ENCODE peak calls at places on chromosome 10, in six cellular contexts. E is Panc1; X is spleen; I is K562; A is CD8-positive, alpha-beta memory T cell; V is cardiac fibroblast. D is an unnamed sample.

GRCh38 chr10:97427571-97428179 is 1.7 kb downstream of the PGAM1 start:
- DNase-seq in I (no peak), E (no peak), X (no peak), V (peak; percentile 48), A (no peak), D (no peak)

GRCh38 chr10:72954596-72955569 is at the start of gene PLA2G12B:
- DNase-seq in A (no peak), I (no peak), V (no peak), E (no peak), X (no peak), D (no peak)

GRCh38 chr10:110311357-110311949 is 6.7 kb upstream of the SMNDC1 start:
- DNase-seq in I (peak; percentile 40), V (peak; percentile 82), E (peak; percentile 65), X (no peak), A (peak; percentile 54), D (peak; percentile 66)

GRCh38 chr10:64977912-64978311 is 1456.7 kb downstream of the REEP3 start:
- DNase-seq in X (no peak), E (no peak), A (no peak), I (no peak), V (no peak), D (no peak)

GRCh38 chr10:129041916-129042315 is 425.1 kb upstream of the MGMT start:
- DNase-seq in X (no peak), E (no peak), A (no peak), I (peak; percentile 7), V (no peak), D (no peak)

GRCh38 chr10:64430690-64431323 is 909.6 kb downstream of the REEP3 start:
- DNase-seq in V (peak; percentile 52), X (no peak), E (peak; percentile 4), I (no peak), A (no peak), D (peak; percentile 86)

GRCh38 chr10:112490543-112490942 is 43.5 kb downstream of the VTI1A start:
- DNase-seq in I (no peak), V (peak; percentile 35), E (no peak), A (no peak), X (no peak), D (no peak)

GRCh38 chr10:88897019-88897853 is 17.2 kb downstream of the STAMBPL1 start:
- DNase-seq in I (no peak), A (no peak), X (no peak), V (no peak), E (no peak), D (peak; percentile 48)

GRCh38 chr10:26780793-26781601 is 79.8 kb downstream of the ABI1 start:
- DNase-seq in X (no peak), A (no peak), V (peak; percentile 96), E (peak; percentile 47), I (no peak), D (no peak)

GRCh38 chr10:32149257-32149955 is 93.2 kb upstream of the KIF5B start:
- DNase-seq in X (no peak), V (peak; percentile 97), I (peak; percentile 36), E (no peak), A (no peak), D (no peak)

GRCh38 chr10:72030762-72031543 is 57.4 kb downstream of the SPOCK2 start:
- DNase-seq in I (no peak), E (no peak), X (no peak), V (no peak), A (no peak), D (no peak)

GRCh38 chr10:28685717-28686116 is 8.4 kb downstream of the BAMBI start:
- DNase-seq in A (no peak), X (no peak), E (no peak), I (no peak), V (no peak), D (no peak)

GRCh38 chr10:113788604-113789083 is 37.2 kb downstream of the PLEKHS1 start:
- DNase-seq in I (peak; percentile 9), A (no peak), E (peak; percentile 46), X (no peak), V (peak; percentile 98), D (no peak)

GRCh38 chr10:31709028-31709427 is 219.6 kb downstream of the ARHGAP12 start:
- DNase-seq in A (no peak), X (no peak), V (peak; percentile 33), I (no peak), E (peak; percentile 4), D (peak; percentile 33)

GRCh38 chr10:75358835-75359421 is 42.6 kb downstream of the ZNF503 start:
- DNase-seq in V (peak; percentile 81), E (no peak), X (no peak), A (no peak), I (no peak), D (no peak)

GRCh38 chr10:70770001-70770400 is 15.2 kb downstream of the TBATA start:
- DNase-seq in E (no peak), I (no peak), A (no peak), V (no peak), X (no peak), D (no peak)

GRCh38 chr10:15175587-15175986 is 7.1 kb upstream of the NMT2 start:
- DNase-seq in V (no peak), E (no peak), X (no peak), I (no peak), A (no peak), D (no peak)

GRCh38 chr10:99975106-99975829 is 34.5 kb downstream of the DNMBP start:
- DNase-seq in X (no peak), E (no peak), A (no peak), I (no peak), V (no peak), D (no peak)

GRCh38 chr10:126568809-126569208 is 101.7 kb downstream of the C10orf90 start:
- DNase-seq in I (no peak), V (no peak), A (no peak), E (no peak), X (no peak), D (no peak)

GRCh38 chr10:21523557-21524008 is 1.9 kb downstream of the SKIDA1 start:
- DNase-seq in X (no peak), I (no peak), V (no peak), A (no peak), E (no peak), D (peak; percentile 36)

GRCh38 chr10:21524526-21525366 is 736 bp downstream of the SKIDA1 start:
- DNase-seq in X (no peak), V (peak; percentile 49), A (no peak), I (no peak), E (no peak), D (no peak)

GRCh38 chr10:21525367-21526183 is at the start of gene SKIDA1:
- DNase-seq in E (no peak), I (peak; percentile 88), V (peak; percentile 78), A (peak; percentile 73), X (peak; percentile 93), D (peak; percentile 85)

GRCh38 chr10:21523007-21523406 is 2.5 kb downstream of the SKIDA1 start:
- DNase-seq in I (no peak), A (no peak), V (no peak), X (no peak), E (no peak), D (no peak)

GRCh38 chr10:21524131-21524525 is 1.4 kb downstream of the SKIDA1 start:
- DNase-seq in E (no peak), V (no peak), X (no peak), I (no peak), A (no peak), D (no peak)
- H3K4me3 ChIP-seq in E (peak overlapping the region; percentile 48), V (no peak overlapping the region), X (no peak overlapping the region), I (peak overlapping the region; percentile 39), A (no peak overlapping the region), D (peak overlapping the region; percentile 89)

DNA sequence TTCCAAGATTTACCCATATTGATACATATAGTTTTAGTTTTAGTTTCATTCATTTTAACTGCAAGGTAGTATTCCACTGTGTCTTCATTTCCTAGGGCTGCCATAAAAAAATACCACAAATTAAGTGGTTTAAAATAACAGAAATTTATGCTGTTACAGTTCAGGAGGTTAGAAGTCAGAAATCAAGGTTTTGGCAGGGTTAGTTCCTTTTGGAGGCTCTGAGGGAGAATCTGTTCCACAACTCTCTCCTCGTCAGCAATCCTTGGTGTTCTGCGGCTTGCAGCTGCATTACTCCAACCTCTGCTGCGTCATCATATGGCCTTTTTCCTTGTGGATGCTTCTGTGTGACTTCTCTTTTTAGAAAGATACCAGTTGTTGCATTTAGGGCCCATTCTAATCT is 176.2 kb downstream of the DNAJC1 start:
- DNase-seq in I (no peak), V (no peak), A (no peak), X (no peak), E (no peak), D (no peak)
- H3K4me3 ChIP-seq in I (no peak overlapping the region), V (no peak overlapping the region), A (no peak overlapping the region), X (no peak overlapping the region), E (no peak overlapping the region), D (no peak overlapping the region)

GRCh38 chr10:60627778-60628773 is 150.2 kb upstream of the CDK1 start:
- DNase-seq in I (no peak), E (no peak), A (no peak), X (no peak), V (no peak), D (no peak)
- H3K4me3 ChIP-seq in I (no peak overlapping the region), E (no peak overlapping the region), A (no peak overlapping the region), X (no peak overlapping the region), V (no peak overlapping the region), D (no peak overlapping the region)

DNA sequence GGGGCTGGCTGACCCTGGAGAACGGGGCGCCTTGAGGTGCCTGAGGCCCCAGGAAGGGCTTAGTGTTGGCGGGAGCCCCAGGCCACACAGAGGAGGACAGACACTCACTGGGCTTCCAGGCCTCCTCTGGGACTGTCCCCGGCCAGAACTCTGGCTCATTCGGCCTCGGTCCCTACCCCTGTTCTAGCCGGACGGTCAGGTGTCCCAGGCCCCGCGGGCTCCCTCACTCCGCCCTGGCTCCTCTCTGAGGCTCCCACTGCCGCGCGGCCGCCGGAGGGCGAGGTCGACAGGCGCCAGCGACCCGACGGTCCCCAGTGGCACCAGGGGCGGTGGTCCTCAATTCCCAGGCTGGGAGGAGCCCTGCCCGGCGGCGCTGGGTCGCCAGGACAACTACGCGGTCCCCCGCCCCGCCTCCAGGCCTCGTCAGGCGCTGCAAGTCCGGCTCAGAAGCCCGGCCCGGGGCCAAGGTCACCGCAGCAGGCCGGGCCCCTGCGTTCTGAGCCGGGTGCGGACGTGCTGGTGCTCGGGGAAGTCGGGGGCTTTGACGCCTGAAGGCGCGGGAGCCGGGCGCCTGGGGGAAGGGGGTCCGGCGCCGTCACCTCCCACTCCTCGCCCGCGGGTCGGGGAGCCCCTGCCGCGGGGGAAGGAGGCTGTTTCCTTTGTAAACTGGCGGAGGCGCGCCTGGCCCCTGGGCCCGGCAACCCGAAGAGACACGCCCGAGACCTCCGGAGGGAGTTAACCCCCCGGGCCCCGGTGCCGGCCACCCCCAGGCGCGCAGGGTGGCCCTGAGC is 1.1 kb upstream of the PWWP2B start:
- DNase-seq in E (no peak), I (peak; percentile 37), A (no peak), X (peak; percentile 95), V (peak; percentile 34), D (peak; percentile 58)
- H3K4me3 ChIP-seq in E (peak overlapping the region; percentile 63), I (peak overlapping the region; percentile 30), A (no peak overlapping the region), X (peak overlapping the region; percentile 39), V (peak overlapping the region; percentile 23), D (peak overlapping the region; percentile 58)

DNA sequence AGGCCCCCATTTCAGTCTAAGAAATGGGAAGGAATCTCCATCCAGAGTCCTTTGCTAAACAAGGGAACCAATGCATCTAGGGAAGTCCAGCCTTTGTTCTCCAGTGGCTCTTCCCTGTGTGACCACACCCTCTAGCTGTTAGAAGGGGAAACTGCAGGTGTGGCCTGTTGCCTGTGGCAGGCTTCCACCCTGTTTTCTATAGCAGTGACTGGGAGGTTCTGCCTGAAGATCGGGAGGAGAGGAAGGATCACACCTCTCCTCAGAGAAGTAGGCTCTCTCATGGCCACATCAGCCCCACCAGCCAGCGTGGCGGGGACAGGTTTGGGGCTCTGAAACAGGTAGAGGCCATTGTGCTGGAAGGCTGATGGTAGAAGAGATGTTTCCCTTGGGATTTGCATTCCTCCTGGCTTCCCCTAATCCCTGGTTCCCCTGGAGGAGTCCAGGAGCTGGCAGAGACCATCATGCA is 47.7 kb upstream of the TRIM8 start:
- DNase-seq in E (peak; percentile 47), I (peak; percentile 64), X (no peak), A (no peak), V (peak; percentile 68), D (peak; percentile 76)
- H3K4me3 ChIP-seq in E (no peak overlapping the region), I (no peak overlapping the region), X (no peak overlapping the region), A (no peak overlapping the region), V (no peak overlapping the region), D (no peak overlapping the region)

GRCh38 chr10:62059424-62059913 is 158.0 kb downstream of the ARID5B start:
- DNase-seq in V (no peak), I (no peak), E (no peak), A (no peak), X (no peak), D (no peak)
- H3K4me3 ChIP-seq in V (no peak overlapping the region), I (no peak overlapping the region), E (no peak overlapping the region), A (no peak overlapping the region), X (no peak overlapping the region), D (no peak overlapping the region)